ENCODE peak calls at places on chromosomes 11 and 22, in ten cellular contexts. G is SK-N-SH, H is A549, S is tibial nerve, A is sigmoid colon, I is ovary, K is GM12878, O is transverse colon, Y is H1, L is K562. C is an unnamed sample. For H3K4me1, the result is how much of the 10 kb centered on the place peaks cover.

GRCh38 chr11:32400670-32401369 is 34.5 kb downstream of the WT1 start:
- DNase-seq in G (no peak), O (no peak), A (no peak), L (no peak), S (no peak), Y (no peak), I (no peak), H (no peak), K (no peak), C (no peak)

GRCh38 chr11:104522650-104523049 is 358.7 kb upstream of the PDGFD start:
- DNase-seq in G (peak), O (no peak), K (no peak), H (no peak), S (peak), Y (no peak), L (no peak), I (no peak), A (no peak), C (no peak)

GRCh38 chr11:18768472-18768901 is 23.1 kb downstream of the PTPN5 start:
- DNase-seq in H (no peak), A (no peak), I (no peak), L (no peak), G (no peak), K (peak), S (no peak), Y (no peak), O (no peak), C (no peak)

GRCh38 chr11:8340299-8340698 is 76.6 kb upstream of the LMO1 start:
- DNase-seq in G (no peak), O (no peak), H (no peak), K (no peak), S (no peak), L (no peak), Y (no peak), I (no peak), A (no peak), C (no peak)

GRCh38 chr22:38750638-38751037 is 5.2 kb downstream of the SUN2 start:
- DNase-seq in O (no peak), K (no peak), A (no peak), S (no peak), G (no peak), Y (no peak), H (no peak), L (no peak), I (no peak), C (no peak)

GRCh38 chr11:92839450-92839849 is 130.0 kb upstream of the MTNR1B start:
- DNase-seq in I (no peak), G (no peak), A (no peak), K (no peak), H (no peak), O (no peak), Y (no peak), S (no peak), L (no peak), C (no peak)

GRCh38 chr11:45045692-45046471 is 95.2 kb upstream of the TP53I11 start:
- DNase-seq in H (peak), G (no peak), S (peak), L (no peak), I (peak), O (peak), A (peak), K (no peak), Y (no peak), C (peak)

GRCh38 chr11:6719588-6719987 is 36.4 kb upstream of the MRPL17 start:
- DNase-seq in K (no peak), L (no peak), S (no peak), A (no peak), I (no peak), O (no peak), G (no peak), H (no peak), Y (no peak), C (no peak)

GRCh38 chr22:25702046-25702445 is 39.9 kb upstream of the MYO18B start:
- DNase-seq in S (no peak), I (no peak), A (no peak), Y (no peak), L (no peak), H (no peak), K (no peak), O (no peak), G (peak), C (no peak)

GRCh38 chr11:77175021-77175842 is 47.2 kb downstream of the MYO7A start:
- DNase-seq in K (no peak), O (no peak), Y (no peak), G (no peak), I (no peak), L (no peak), S (peak), H (no peak), A (peak), C (no peak)

GRCh38 chr22:43230983-43231723 is 44.2 kb upstream of the TTLL12 start:
- DNase-seq in G (peak), H (peak), O (peak), L (peak), K (no peak), Y (peak), A (no peak), I (peak), S (peak), C (peak)

GRCh38 chr11:15127341-15127740 is 12.6 kb downstream of the INSC start:
- DNase-seq in K (no peak), A (no peak), L (no peak), Y (no peak), O (no peak), I (no peak), S (no peak), H (no peak), G (no peak), C (no peak)

GRCh38 chr11:783581-784015 is 6.3 kb downstream of the CEND1 start:
- DNase-seq in I (peak), A (peak), K (no peak), L (no peak), O (peak), S (peak), H (peak), Y (peak), G (peak), C (peak)

GRCh38 chr22:24156915-24157782 is 24.1 kb upstream of the SUSD2 start:
- DNase-seq in I (peak), S (peak), L (peak), Y (peak), H (peak), O (peak), A (peak), K (peak), G (peak), C (peak)

GRCh38 chr22:32824531-32825315 is 23.2 kb downstream of the TIMP3 start:
- DNase-seq in O (no peak), L (no peak), H (no peak), K (no peak), G (no peak), A (peak), S (no peak), Y (no peak), I (no peak), C (no peak)

GRCh38 chr22:32819120-32819519 is 17.6 kb downstream of the TIMP3 start:
- DNase-seq in A (no peak), H (no peak), L (no peak), Y (no peak), S (no peak), K (no peak), O (no peak), G (no peak), I (no peak), C (no peak)

GRCh38 chr22:32823024-32823730 is 21.7 kb downstream of the TIMP3 start:
- DNase-seq in Y (peak), G (peak), O (peak), S (no peak), H (peak), K (no peak), I (no peak), A (peak), L (peak), C (peak)

GRCh38 chr22:32820131-32820882 is 18.8 kb downstream of the TIMP3 start:
- DNase-seq in O (no peak), A (peak), S (no peak), G (no peak), L (no peak), Y (no peak), I (no peak), H (no peak), K (no peak), C (no peak)

GRCh38 chr22:32822188-32822877 is 20.8 kb downstream of the TIMP3 start:
- DNase-seq in H (no peak), I (no peak), Y (no peak), K (no peak), O (no peak), L (no peak), A (no peak), S (no peak), G (no peak), C (no peak)
- H3K4me1 ChIP-seq in H (under half), I (under half), Y (under half), K (under half), O (under half), L (under half), A (half or more), S (under half), G (under half), C (half or more)

GRCh38 chr11:2166091-2166851 is 5.3 kb upstream of the INS start:
- DNase-seq in G (no peak), O (no peak), L (peak), K (no peak), I (peak), H (peak), S (no peak), A (no peak), Y (no peak), C (peak)
- TF ChIP-seq EP300 in G (no peak), O (no peak), L (no peak), K (no peak), I (no peak), H (no peak), S (no peak), A (no peak), Y (no peak), C (no peak)

GRCh38 chr11:126602349-126602940 is 247.0 kb downstream of the ST3GAL4 start:
- DNase-seq in H (no peak), S (no peak), G (no peak), Y (no peak), K (no peak), A (no peak), O (no peak), L (no peak), I (no peak), C (no peak)

GRCh38 chr11:126603486-126603885 is 248.0 kb downstream of the ST3GAL4 start:
- DNase-seq in I (no peak), H (no peak), G (no peak), K (no peak), S (no peak), Y (no peak), A (no peak), O (no peak), L (no peak), C (no peak)

GRCh38 chr11:126601136-126601535 is 245.7 kb downstream of the ST3GAL4 start:
- DNase-seq in A (no peak), K (no peak), Y (no peak), G (no peak), S (no peak), L (no peak), I (no peak), O (no peak), H (no peak), C (no peak)

GRCh38 chr11:126602993-126603392 is 247.5 kb downstream of the ST3GAL4 start:
- DNase-seq in G (no peak), I (no peak), Y (no peak), K (no peak), A (no peak), H (no peak), S (no peak), O (no peak), L (no peak), C (no peak)

DNA sequence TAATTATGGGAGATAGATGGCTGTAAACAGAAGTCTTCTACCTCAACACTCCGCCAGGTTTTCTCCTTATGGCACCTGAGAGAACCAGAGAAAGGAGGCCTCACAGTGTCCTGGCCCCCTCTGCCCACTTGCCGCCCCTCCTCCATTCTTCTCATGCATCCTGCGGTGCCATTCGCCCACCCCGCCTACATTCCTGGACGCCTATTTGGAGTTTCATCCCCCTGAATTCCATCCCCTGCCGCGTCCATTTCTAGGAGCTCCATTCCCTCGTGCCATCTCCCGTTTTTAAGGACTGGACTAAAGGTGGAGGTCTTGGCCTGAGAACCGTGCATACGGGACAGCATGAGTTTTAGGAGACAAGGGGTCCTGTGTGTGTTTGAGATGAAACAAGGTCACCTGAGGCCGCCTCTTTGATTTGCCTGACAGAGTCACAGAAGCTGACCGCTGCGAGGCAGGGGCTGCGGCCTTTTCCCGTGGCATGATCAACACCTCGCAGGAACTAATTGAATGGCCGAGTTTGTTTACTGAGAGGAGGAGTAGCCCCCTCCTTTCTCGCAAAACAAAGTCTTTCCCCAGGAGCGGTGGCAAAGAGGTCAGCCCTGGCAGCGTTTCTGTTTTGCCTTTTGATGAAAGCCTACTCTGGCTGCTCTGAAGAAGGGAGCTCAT is 246.2 kb downstream of the ST3GAL4 start:
- DNase-seq in O (no peak), A (no peak), L (no peak), Y (no peak), I (no peak), K (no peak), G (no peak), S (no peak), H (no peak), C (no peak)
- H3K4me1 ChIP-seq in O (under half), A (under half), L (under half), Y (under half), I (under half), K (under half), G (under half), S (under half), H (under half), C (under half)

GRCh38 chr22:20809538-20810185 is 35.7 kb downstream of the SERPIND1 start:
- DNase-seq in A (no peak), G (no peak), Y (no peak), O (no peak), I (no peak), L (no peak), S (no peak), H (no peak), K (no peak), C (no peak)

GRCh38 chr22:20811171-20811570 is 37.3 kb downstream of the SERPIND1 start:
- DNase-seq in G (no peak), I (no peak), A (no peak), S (no peak), H (no peak), K (no peak), L (no peak), O (no peak), Y (no peak), C (no peak)

GRCh38 chr22:20811971-20812660 is 38.2 kb downstream of the SERPIND1 start:
- DNase-seq in K (no peak), Y (no peak), I (no peak), G (no peak), O (no peak), L (no peak), S (no peak), A (no peak), H (no peak), C (no peak)

GRCh38 chr22:20808844-20809243 is 34.9 kb downstream of the SERPIND1 start:
- DNase-seq in S (no peak), L (no peak), G (no peak), Y (no peak), K (no peak), H (no peak), O (no peak), A (no peak), I (no peak), C (no peak)

GRCh38 chr22:20810645-20811044 is 36.7 kb downstream of the SERPIND1 start:
- DNase-seq in H (no peak), Y (no peak), A (no peak), L (no peak), G (no peak), S (no peak), K (no peak), O (no peak), I (no peak), C (no peak)
- TF ChIP-seq EP300 in H (no peak), Y (no peak), A (no peak), L (no peak), G (no peak), S (no peak), K (no peak), O (no peak), I (no peak), C (no peak)

C was measured in stomach.